ENCODE peak calls at places on chromosomes 2 and 18, in seven cellular contexts. T is tibial artery, E is stomach, L is A549, B is choroid plexus epithelial cell, H is body of pancreas, J is psoas muscle. O is an unnamed sample.

GRCh38 chr18:24819141-24819890 is 358.9 kb downstream of the HRH4 start:
- DNase-seq in E (no peak), T (no peak), B (no peak), J (no peak), L (no peak), H (no peak), O (no peak)

GRCh38 chr2:42225573-42225972 is 56.4 kb downstream of the EML4 start:
- DNase-seq in L (no peak), J (no peak), B (no peak), H (no peak), T (no peak), E (no peak), O (no peak)

GRCh38 chr2:147937744-147938349 is 82.7 kb downstream of the ORC4 start:
- DNase-seq in T (no peak), J (no peak), B (peak), H (no peak), E (no peak), L (no peak), O (peak)

GRCh38 chr18:36328385-36328858 is 30.9 kb downstream of the FHOD3 start:
- DNase-seq in E (no peak), L (no peak), J (no peak), T (no peak), H (no peak), B (no peak), O (no peak)

GRCh38 chr18:51123046-51123395 is 74.5 kb downstream of the MEX3C start:
- DNase-seq in J (no peak), L (no peak), E (no peak), H (no peak), T (no peak), B (no peak), O (no peak)

GRCh38 chr2:73830871-73831401 is 2.2 kb downstream of the STAMBP start:
- DNase-seq in B (peak), T (no peak), E (no peak), H (no peak), L (no peak), J (no peak), O (peak)

GRCh38 chr2:120731175-120731574 is 4.5 kb upstream of the GLI2 start:
- DNase-seq in T (peak), B (no peak), H (no peak), L (no peak), J (no peak), E (no peak), O (no peak)

GRCh38 chr2:46062637-46063412 is 234.4 kb upstream of the EPAS1 start:
- DNase-seq in J (peak), E (peak), B (peak), H (peak), T (peak), L (peak), O (peak)

GRCh38 chr2:83594261-83594660 is 864.8 kb downstream of the SUCLG1 start:
- DNase-seq in B (no peak), J (no peak), H (no peak), E (no peak), L (no peak), T (no peak), O (no peak)

GRCh38 chr2:109554758-109555157 is 59.0 kb downstream of the SEPTIN10 start:
- DNase-seq in T (no peak), B (no peak), L (no peak), H (no peak), J (no peak), E (no peak), O (no peak)

GRCh38 chr2:108852375-108852774 is 65.8 kb downstream of the CCDC138 start:
- DNase-seq in J (no peak), T (no peak), H (no peak), E (no peak), B (no peak), L (no peak), O (no peak)

GRCh38 chr2:117818921-117819320 is 4.4 kb downstream of the DDX18 start:
- DNase-seq in H (no peak), B (no peak), E (no peak), T (no peak), J (no peak), L (no peak), O (no peak)

GRCh38 chr18:10234912-10235439 is 219.5 kb upstream of the APCDD1 start:
- DNase-seq in H (no peak), T (no peak), E (no peak), L (no peak), J (no peak), B (peak), O (peak)

GRCh38 chr2:152062130-152063091 is 36.4 kb downstream of the CACNB4 start:
- DNase-seq in H (peak), L (peak), J (peak), E (no peak), B (peak), T (peak), O (peak)

GRCh38 chr2:227415538-227416424 is 28.0 kb upstream of the SCYGR1 start:
- DNase-seq in L (peak), E (no peak), B (peak), T (no peak), H (peak), J (peak), O (peak)

GRCh38 chr18:31688601-31689000 is 4.2 kb upstream of the B4GALT6 start:
- DNase-seq in L (no peak), E (no peak), H (no peak), T (no peak), B (no peak), J (no peak), O (no peak)

GRCh38 chr18:31686572-31686971 is 2.2 kb upstream of the B4GALT6 start:
- DNase-seq in L (no peak), T (no peak), E (no peak), H (no peak), B (no peak), J (no peak), O (no peak)

GRCh38 chr18:31687016-31687415 is 2.6 kb upstream of the B4GALT6 start:
- DNase-seq in T (no peak), L (no peak), B (no peak), H (no peak), E (no peak), J (no peak), O (no peak)

GRCh38 chr18:31685097-31686082 is 1.0 kb upstream of the B4GALT6 start:
- DNase-seq in J (peak), B (peak), T (no peak), L (peak), E (peak), H (peak), O (peak)

GRCh38 chr18:31687529-31687928 is 3.1 kb upstream of the B4GALT6 start:
- DNase-seq in J (no peak), B (peak), L (no peak), T (no peak), H (no peak), E (no peak), O (no peak)
- TF ChIP-seq CTCF in J (no peak), B (peak), L (no peak), T (no peak), H (no peak), E (no peak), O (no peak)

DNA sequence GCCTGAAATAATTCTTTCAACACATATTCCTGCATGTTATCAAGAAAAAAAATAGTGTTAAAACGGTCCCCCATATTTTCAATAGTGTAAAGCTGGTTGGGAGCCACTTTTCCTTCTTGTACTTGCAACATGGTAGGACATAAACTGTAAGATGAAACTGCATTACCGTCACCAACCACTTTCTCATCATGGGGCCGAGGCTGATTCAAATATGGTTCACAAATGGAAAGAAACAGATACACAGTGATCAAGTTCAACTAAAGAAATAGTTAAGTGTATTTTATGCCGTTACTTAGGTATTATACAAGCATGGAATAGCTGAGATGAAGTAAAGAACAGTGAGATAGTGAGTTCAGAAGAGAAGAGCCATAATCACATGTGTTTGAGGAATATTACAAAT is 360.7 kb downstream of the ZEB2 start:
- DNase-seq in L (no peak), E (no peak), B (no peak), J (no peak), T (no peak), H (no peak), O (no peak)
- TF ChIP-seq CTCF in L (no peak), E (no peak), B (no peak), J (no peak), T (no peak), H (no peak), O (no peak)

GRCh38 chr2:166180951-166181812 is 53.4 kb upstream of the SCN1A start:
- DNase-seq in T (no peak), L (peak), J (no peak), B (peak), H (peak), E (peak), O (peak)
- TF ChIP-seq CTCF in T (no peak), L (peak), J (peak), B (peak), H (peak), E (no peak), O (peak)

GRCh38 chr2:220154243-220154642 is 526.8 kb downstream of the SLC4A3 start:
- DNase-seq in L (no peak), E (no peak), B (no peak), J (no peak), T (no peak), H (no peak), O (no peak)
- TF ChIP-seq CTCF in L (peak), E (no peak), B (peak), J (no peak), T (no peak), H (no peak), O (no peak)

O was measured in bronchial epithelial cell.